ENCODE peak calls at places on chromosome 16, in eight cellular contexts. N, B, A, P, I, X, F and U are unnamed samples.

GRCh38 chr16:84992700-84993075 is 18.6 kb downstream of the ZDHHC7 start:
- DNase-seq in N (no peak), B (no peak), A (no peak), P (no peak), I (no peak), X (no peak), F (no peak), U (no peak)

GRCh38 chr16:57020651-57021050 is 31.3 kb downstream of the NLRC5 start:
- DNase-seq in N (no peak), B (no peak), A (no peak), P (no peak), I (no peak), X (no peak), F (no peak), U (no peak)

GRCh38 chr16:24381470-24382118 is 125.5 kb downstream of the CACNG3 start:
- DNase-seq in N (no peak), B (no peak), A (no peak), P (no peak), I (no peak), X (no peak), F (no peak), U (no peak)

GRCh38 chr16:82263456-82264159 is 93.6 kb upstream of the MPHOSPH6 start:
- DNase-seq in N (peak), B (peak), A (peak), P (peak), I (peak), X (peak), F (no peak), U (no peak)

GRCh38 chr16:12833939-12834338 is 30.3 kb upstream of the CPPED1 start:
- DNase-seq in N (peak), B (no peak), A (peak), P (no peak), I (no peak), X (no peak), F (no peak), U (no peak)

GRCh38 chr16:2869502-2870064 is 11.6 kb upstream of the PRSS22 start:
- DNase-seq in N (no peak), B (no peak), A (no peak), P (no peak), I (no peak), X (no peak), F (no peak), U (no peak)

GRCh38 chr16:8851761-8852403 is 16.9 kb downstream of the CARHSP1 start:
- DNase-seq in N (no peak), B (no peak), A (no peak), P (no peak), I (no peak), X (no peak), F (no peak), U (no peak)

GRCh38 chr16:54326266-54326662 is 39.7 kb upstream of the IRX3 start:
- DNase-seq in N (no peak), B (no peak), A (peak), P (no peak), I (no peak), X (no peak), F (no peak), U (peak)

GRCh38 chr16:2242598-2242997 is 6.4 kb downstream of the DNASE1L2 start:
- DNase-seq in N (no peak), B (no peak), A (no peak), P (no peak), I (no peak), X (no peak), F (no peak), U (no peak)

GRCh38 chr16:47320546-47321315 is 140.1 kb downstream of the ITFG1 start:
- DNase-seq in N (no peak), B (no peak), A (no peak), P (no peak), I (no peak), X (no peak), F (no peak), U (no peak)

GRCh38 chr16:1917665-1918111 is 527 bp downstream of the HS3ST6 start:
- DNase-seq in N (no peak), B (no peak), A (no peak), P (no peak), I (no peak), X (no peak), F (no peak), U (no peak)

GRCh38 chr16:4767872-4768548 is 1.0 kb upstream of the ZNF500 start:
- DNase-seq in N (no peak), B (peak), A (peak), P (no peak), I (no peak), X (no peak), F (no peak), U (peak)

GRCh38 chr16:68995011-68995504 is 110.4 kb upstream of the HAS3 start:
- DNase-seq in N (peak), B (no peak), A (peak), P (no peak), I (no peak), X (no peak), F (no peak), U (peak)

GRCh38 chr16:85390511-85391174 is 222.5 kb upstream of the GSE1 start:
- DNase-seq in N (peak), B (no peak), A (peak), P (no peak), I (no peak), X (no peak), F (peak), U (peak)

GRCh38 chr16:84603115-84603816 is 14.6 kb downstream of the COTL1 start:
- DNase-seq in N (peak), B (no peak), A (peak), P (peak), I (no peak), X (no peak), F (peak), U (peak)

GRCh38 chr16:9821970-9822369 is 360.3 kb downstream of the GRIN2A start:
- DNase-seq in N (no peak), B (no peak), A (no peak), P (no peak), I (no peak), X (no peak), F (no peak), U (no peak)

GRCh38 chr16:29683543-29684090 is 4.6 kb downstream of the QPRT start:
- DNase-seq in N (no peak), B (no peak), A (no peak), P (no peak), I (no peak), X (no peak), F (no peak), U (no peak)

GRCh38 chr16:88514526-88514925 is 55.7 kb upstream of the ZC3H18 start:
- DNase-seq in N (no peak), B (no peak), A (no peak), P (no peak), I (no peak), X (no peak), F (no peak), U (no peak)

GRCh38 chr16:2042171-2042570 is 5.5 kb downstream of the NTHL1 start:
- DNase-seq in N (no peak), B (no peak), A (no peak), P (no peak), I (no peak), X (no peak), F (no peak), U (no peak)

GRCh38 chr16:11205754-11206459 is 50.1 kb downstream of the SOCS1 start:
- DNase-seq in N (no peak), B (no peak), A (no peak), P (no peak), I (no peak), X (no peak), F (no peak), U (peak)

GRCh38 chr16:87641721-87642120 is 39.4 kb downstream of the JPH3 start:
- DNase-seq in N (no peak), B (no peak), A (no peak), P (no peak), I (no peak), X (no peak), F (no peak), U (no peak)

GRCh38 chr16:67304006-67304405 is 22.5 kb downstream of the KCTD19 start:
- DNase-seq in N (no peak), B (no peak), A (no peak), P (no peak), I (no peak), X (no peak), F (no peak), U (no peak)

GRCh38 chr16:14338236-14338635 is 267.1 kb downstream of the MRTFB start:
- DNase-seq in N (no peak), B (no peak), A (no peak), P (no peak), I (no peak), X (no peak), F (no peak), U (no peak)

GRCh38 chr16:56610017-56610608 is 1.7 kb downstream of the MT2A start:
- DNase-seq in N (peak), B (peak), A (peak), P (no peak), I (no peak), X (peak), F (peak), U (peak)

GRCh38 chr16:66399031-66399430 is 28.1 kb upstream of the BEAN1 start:
- DNase-seq in N (no peak), B (no peak), A (no peak), P (no peak), I (no peak), X (no peak), F (no peak), U (no peak)

GRCh38 chr16:58515871-58516767 is 802 bp downstream of the SETD6 start:
- DNase-seq in N (peak), B (no peak), A (no peak), P (no peak), I (no peak), X (no peak), F (no peak), U (peak)

GRCh38 chr16:16008666-16009065 is 59.2 kb downstream of the ABCC1 start:
- DNase-seq in N (no peak), B (no peak), A (no peak), P (no peak), I (no peak), X (no peak), F (no peak), U (no peak)

GRCh38 chr16:67137605-67138004 is 13.2 kb downstream of the B3GNT9 start:
- DNase-seq in N (no peak), B (no peak), A (peak), P (no peak), I (no peak), X (no peak), F (no peak), U (no peak)

GRCh38 chr16:29675811-29676643 is 3.0 kb upstream of the QPRT start:
- DNase-seq in N (peak), B (no peak), A (no peak), P (no peak), I (no peak), X (no peak), F (no peak), U (peak)

GRCh38 chr16:31472559-31473203 is 729 bp downstream of the TGFB1I1 start:
- DNase-seq in N (peak), B (no peak), A (peak), P (no peak), I (no peak), X (no peak), F (peak), U (peak)

GRCh38 chr16:50037791-50038190 is 12.8 kb downstream of the CNEP1R1 start:
- DNase-seq in N (no peak), B (no peak), A (no peak), P (no peak), I (no peak), X (no peak), F (no peak), U (peak)

GRCh38 chr16:6690741-6691140 is 641.9 kb upstream of the RBFOX1 start:
- DNase-seq in N (no peak), B (no peak), A (no peak), P (no peak), I (no peak), X (no peak), F (no peak), U (no peak)

GRCh38 chr16:79601092-79601977 is 798 bp upstream of the MAF start:
- DNase-seq in N (peak), B (no peak), A (no peak), P (peak), I (no peak), X (peak), F (no peak), U (no peak)

GRCh38 chr16:30956601-30957455 is 726 bp upstream of the SETD1A start:
- DNase-seq in N (peak), B (no peak), A (peak), P (peak), I (peak), X (peak), F (no peak), U (peak)

GRCh38 chr16:56558024-56558747 is 6.7 kb upstream of the MT4 start:
- DNase-seq in N (peak), B (no peak), A (peak), P (peak), I (no peak), X (no peak), F (no peak), U (no peak)

GRCh38 chr16:23710008-23710407 is 3.0 kb downstream of the ERN2 start:
- DNase-seq in N (no peak), B (no peak), A (no peak), P (no peak), I (no peak), X (no peak), F (no peak), U (no peak)

GRCh38 chr16:70725024-70725911 is 39.4 kb upstream of the MTSS2 start:
- DNase-seq in N (no peak), B (no peak), A (no peak), P (peak), I (no peak), X (no peak), F (no peak), U (no peak)